ENCODE peak calls at places on chromosome X, in four cellular contexts. R is stomach, Z is fibroblast of the aortic adventitia, L is colonic mucosa. M is an unnamed sample.

GRCh38 chrX:78476701-78477100 is 149.3 kb upstream of the CYSLTR1 start:
- DNase-seq in R (no peak), Z (peak; percentile 61), L (no peak), M (no peak)

GRCh38 chrX:35461164-35461563 is 337.0 kb upstream of the MAGEB16 start:
- DNase-seq in R (no peak), Z (no peak), L (no peak), M (no peak)

GRCh38 chrX:38220024-38220935 is at the start of gene SRPX:
- DNase-seq in R (peak; percentile 29), Z (peak; percentile 60), L (peak; percentile 53), M (no peak)

GRCh38 chrX:18582910-18583493 is 88.9 kb downstream of the RS1 start:
- DNase-seq in R (no peak), Z (peak; percentile 32), L (no peak), M (no peak)

GRCh38 chrX:125757794-125758564 is 408.1 kb downstream of the DCAF12L2 start:
- DNase-seq in R (no peak), Z (peak; percentile 2), L (no peak), M (no peak)

GRCh38 chrX:19772306-19772705 is 115.1 kb downstream of the SH3KBP1 start:
- DNase-seq in R (no peak), Z (peak; percentile 50), L (no peak), M (no peak)

GRCh38 chrX:87468941-87469340 is 48.7 kb upstream of the KLHL4 start:
- DNase-seq in R (no peak), Z (no peak), L (no peak), M (no peak)

GRCh38 chrX:64642482-64642881 is 247.2 kb upstream of the MTMR8 start:
- DNase-seq in R (no peak), Z (no peak), L (no peak), M (no peak)

GRCh38 chrX:153642655-153643430 is 4.2 kb upstream of the DUSP9 start:
- DNase-seq in R (no peak), Z (no peak), L (no peak), M (no peak)

GRCh38 chrX:120560405-120560841 is 339 bp downstream of the CUL4B start:
- DNase-seq in R (peak; percentile 36), Z (peak; percentile 43), L (peak; percentile 47), M (no peak)

GRCh38 chrX:119729408-119730201 is 28.8 kb upstream of the SOWAHD start:
- DNase-seq in R (peak; percentile 57), Z (peak; percentile 76), L (peak; percentile 57), M (no peak)

GRCh38 chrX:70433848-70434351 is 10.7 kb upstream of the DLG3 start:
- DNase-seq in R (peak; percentile 82), Z (peak; percentile 37), L (peak; percentile 77), M (no peak)

GRCh38 chrX:52277666-52278065 is 91.2 kb upstream of the XAGE2 start:
- DNase-seq in R (no peak), Z (no peak), L (no peak), M (no peak)

GRCh38 chrX:50450324-50450723 is 20.3 kb downstream of the DGKK start:
- DNase-seq in R (no peak), Z (no peak), L (no peak), M (no peak)

GRCh38 chrX:10548681-10549080 is 71.7 kb downstream of the MID1 start:
- DNase-seq in R (no peak), Z (no peak), L (no peak), M (no peak)

GRCh38 chrX:110409925-110410324 is 51.3 kb downstream of the RTL9 start:
- DNase-seq in R (no peak), Z (peak; percentile 42), L (no peak), M (no peak)

GRCh38 chrX:44747317-44747716 is 96.5 kb upstream of the DUSP21 start:
- DNase-seq in R (no peak), Z (no peak), L (no peak), M (no peak)

GRCh38 chrX:8913665-8914409 is 112.7 kb upstream of the FAM9A start:
- DNase-seq in R (no peak), Z (peak; percentile 66), L (peak; percentile 19), M (no peak)

GRCh38 chrX:1754077-1754476 is 139.2 kb downstream of the ASMT start:
- DNase-seq in R (no peak), Z (no peak), L (no peak), M (no peak)

GRCh38 chrX:10404435-10404834 is 215.9 kb downstream of the MID1 start:
- DNase-seq in R (no peak), Z (peak; percentile 40), L (no peak), M (no peak)

GRCh38 chrX:72146527-72146926 is 14.8 kb upstream of the RTL5 start:
- DNase-seq in R (no peak), Z (no peak), L (no peak), M (no peak)

GRCh38 chrX:97790850-97791249 is 907.1 kb downstream of the RPA4 start:
- DNase-seq in R (no peak), Z (no peak), L (no peak), M (no peak)

GRCh38 chrX:154439841-154440240 is 2.9 kb downstream of the GDI1 start:
- DNase-seq in R (no peak), Z (no peak), L (no peak), M (no peak)

GRCh38 chrX:51743179-51743957 is at the start of gene GSPT2:
- DNase-seq in R (peak; percentile 55), Z (peak; percentile 76), L (peak; percentile 69), M (peak; percentile 13)

GRCh38 chrX:13587791-13588477 is 18.5 kb downstream of the EGFL6 start:
- DNase-seq in R (no peak), Z (no peak), L (no peak), M (no peak)

GRCh38 chrX:125507119-125507518 is 187.4 kb downstream of the TEX13C start:
- DNase-seq in R (no peak), Z (peak; percentile 2), L (no peak), M (no peak)

DNA sequence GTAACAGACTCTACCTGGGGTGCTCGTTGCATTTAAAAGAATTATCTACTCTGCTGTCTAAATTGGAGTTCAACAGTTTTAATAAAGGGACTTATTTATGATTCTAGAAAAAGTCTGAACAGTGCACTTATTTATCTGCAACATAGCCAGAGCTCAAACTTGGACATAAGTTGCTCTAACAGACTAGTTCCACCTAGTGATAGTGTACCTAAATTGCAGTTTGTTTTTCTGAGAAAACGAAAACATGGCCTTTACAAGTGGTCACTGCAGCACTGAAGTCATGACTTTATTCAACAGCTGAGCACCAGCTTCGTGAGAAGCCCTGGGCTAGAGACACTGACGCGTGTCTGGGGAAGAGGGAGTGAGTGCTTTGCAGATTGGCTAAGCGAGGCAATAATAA is 77.3 kb upstream of the IGSF1 start:
- DNase-seq in R (no peak), Z (no peak), L (no peak), M (no peak)
- TF ChIP-seq CTCF in R (no peak), Z (no peak), L (no peak), M (peak; percentile 42)

GRCh38 chrX:48936429-48937064 is 17.7 kb upstream of the PIM2 start:
- DNase-seq in R (no peak), Z (no peak), L (no peak), M (no peak)
- H3K4me3 ChIP-seq in R (no peak overlapping the region), Z (no peak overlapping the region), L (no peak overlapping the region), M (no peak overlapping the region)

GRCh38 chrX:49167740-49168108 is 4.0 kb upstream of the PLP2 start:
- DNase-seq in R (no peak), Z (no peak), L (no peak), M (no peak)

GRCh38 chrX:49163555-49164419 is 1.2 kb downstream of the MAGIX start:
- DNase-seq in R (peak; percentile 86), Z (peak; percentile 79), L (peak; percentile 92), M (peak; percentile 40)

GRCh38 chrX:49166914-49167739 is 4.6 kb downstream of the MAGIX start:
- DNase-seq in R (peak; percentile 51), Z (peak; percentile 75), L (peak; percentile 66), M (no peak)

GRCh38 chrX:49164589-49165360 is 2.2 kb downstream of the MAGIX start:
- DNase-seq in R (no peak), Z (no peak), L (no peak), M (no peak)

DNA sequence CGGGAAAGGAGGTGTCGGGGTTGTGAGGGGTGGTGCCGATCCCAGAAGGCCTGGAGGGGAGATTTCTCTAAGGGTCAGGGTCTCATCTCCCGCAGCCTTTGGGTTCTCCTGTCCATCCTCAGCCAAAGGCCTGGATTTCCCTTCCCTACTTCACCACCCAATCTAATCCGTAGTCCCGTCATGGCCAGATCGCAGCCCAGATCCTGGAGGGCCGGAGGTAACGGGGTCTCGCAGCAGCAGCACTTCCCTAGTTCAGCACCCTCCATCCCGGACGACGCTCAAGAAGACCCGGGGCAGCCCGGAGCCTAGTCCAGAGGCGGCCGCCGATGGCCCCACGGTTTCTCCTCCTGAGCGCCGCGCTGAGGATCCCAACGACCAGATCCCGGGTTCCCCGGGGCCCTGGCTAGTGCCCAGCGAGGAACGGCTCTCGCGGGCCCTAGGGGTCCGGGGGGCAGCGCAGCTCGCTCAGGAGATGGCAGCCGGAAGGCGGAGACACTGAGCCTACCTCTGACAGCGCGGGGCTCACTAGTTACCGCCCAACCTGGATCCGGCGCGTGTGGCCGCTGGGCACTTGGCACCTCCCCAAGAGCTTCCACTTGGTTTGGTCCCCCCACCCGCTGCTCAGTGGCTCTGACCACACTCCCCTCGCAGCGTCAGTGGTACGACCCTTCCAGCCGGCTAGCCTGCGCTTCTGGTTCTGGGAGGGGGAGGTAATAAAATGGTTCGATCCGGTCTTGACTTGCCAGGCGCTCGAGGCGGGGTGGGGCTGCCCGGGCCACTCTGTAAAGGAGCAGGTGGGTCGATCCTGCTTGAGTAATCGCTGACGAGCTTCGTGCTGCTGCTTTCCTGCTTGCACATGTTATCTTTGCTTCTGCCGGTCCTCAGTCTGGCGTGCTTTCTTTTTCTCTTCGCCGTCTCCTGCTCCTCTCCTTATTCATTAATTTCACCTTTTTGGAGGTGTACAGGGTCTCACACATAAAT is 3.6 kb downstream of the MAGIX start:
- DNase-seq in R (peak; percentile 66), Z (peak; percentile 63), L (peak; percentile 86), M (no peak)
- TF ChIP-seq CTCF in R (no peak), Z (no peak), L (no peak), M (no peak)

GRCh38 chrX:68827848-68828562 is 816 bp upstream of the EFNB1 start:
- DNase-seq in R (peak; percentile 86), Z (peak; percentile 84), L (peak; percentile 92), M (no peak)
- H3K4me3 ChIP-seq in R (peak overlapping the region; percentile 79), Z (peak overlapping the region; percentile 50), L (peak overlapping the region; percentile 11), M (peak overlapping the region; percentile 66)

GRCh38 chrX:53704854-53705253 is 18.3 kb upstream of the HUWE1 start:
- DNase-seq in R (no peak), Z (no peak), L (no peak), M (no peak)

DNA sequence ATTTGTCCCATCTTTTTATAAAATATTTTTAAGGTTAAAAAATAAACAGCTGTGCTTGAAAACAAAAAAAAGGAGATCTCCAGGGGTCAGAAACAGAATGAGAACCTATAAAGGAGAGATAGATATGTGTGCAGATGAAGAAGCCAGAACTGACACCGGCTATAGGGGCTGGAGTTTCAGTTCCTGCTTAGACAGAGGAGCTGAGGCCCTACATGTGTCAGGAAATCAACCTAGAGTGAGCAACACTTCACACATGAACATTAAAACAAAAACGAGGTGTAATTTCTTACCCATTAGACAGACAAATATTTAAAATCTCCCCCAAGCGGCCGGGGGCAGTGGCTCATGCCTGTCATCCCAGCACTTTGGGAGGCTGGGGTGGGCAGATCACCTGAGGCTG is 17.8 kb upstream of the HUWE1 start:
- DNase-seq in R (no peak), Z (no peak), L (no peak), M (no peak)
- TF ChIP-seq CTCF in R (no peak), Z (no peak), L (no peak), M (no peak)